ENCODE peak calls at places on chromosomes 16 and 17, in five cellular contexts. F is colonic mucosa, K is IMR-90, D is heart left ventricle, A is left lung. O is an unnamed sample. For H3K9me3, the result is how much of the 10 kb centered on the place peaks cover.

GRCh38 chr16:31361201-31362110 is 6.5 kb downstream of the ITGAX start:
- DNase-seq in A (no peak), F (no peak), K (no peak), D (peak), O (no peak)

GRCh38 chr17:46001390-46002310 is 2.6 kb downstream of the STH start:
- DNase-seq in A (no peak), F (no peak), K (no peak), D (no peak), O (no peak)

GRCh38 chr17:4938670-4939553 is 934 bp downstream of the SLC25A11 start:
- DNase-seq in F (no peak), D (no peak), K (no peak), A (peak), O (no peak)

GRCh38 chr16:58652741-58653140 is 23.1 kb upstream of the CNOT1 start:
- DNase-seq in D (peak), F (no peak), A (no peak), K (peak), O (no peak)

GRCh38 chr16:3054965-3055733 is 8.8 kb downstream of the MMP25 start:
- DNase-seq in F (no peak), K (no peak), D (no peak), A (no peak), O (no peak)

GRCh38 chr17:82698974-82699442 is 510 bp upstream of the RAB40B start:
- DNase-seq in A (no peak), K (no peak), F (no peak), D (no peak), O (no peak)

GRCh38 chr17:14061666-14062560 is 7.4 kb upstream of the COX10 start:
- DNase-seq in F (no peak), K (peak), A (no peak), D (peak), O (no peak)

GRCh38 chr17:56910509-56911235 is 3.2 kb downstream of the TRIM25 start:
- DNase-seq in A (no peak), F (no peak), K (no peak), D (no peak), O (no peak)

GRCh38 chr17:69967910-69968411 is 107.1 kb upstream of the KCNJ16 start:
- DNase-seq in F (no peak), D (no peak), A (no peak), K (peak), O (no peak)

GRCh38 chr17:71975331-71975801 is 145.5 kb upstream of the SOX9 start:
- DNase-seq in D (peak), A (no peak), F (peak), K (peak), O (no peak)

GRCh38 chr16:20734056-20734455 is 7.6 kb downstream of the THUMPD1 start:
- DNase-seq in F (no peak), K (no peak), A (no peak), D (no peak), O (no peak)

GRCh38 chr16:66525396-66526180 is 24.3 kb downstream of the TK2 start:
- DNase-seq in D (no peak), A (no peak), F (no peak), K (no peak), O (no peak)

GRCh38 chr16:58462499-58462996 is 37.4 kb upstream of the NDRG4 start:
- DNase-seq in F (no peak), A (no peak), K (no peak), D (no peak), O (no peak)

GRCh38 chr17:42937712-42938596 is 26.3 kb downstream of the AARSD1 start:
- DNase-seq in F (peak), D (peak), A (no peak), K (peak), O (no peak)

GRCh38 chr16:56970934-56971767 is 9.4 kb downstream of the CETP start:
- DNase-seq in A (no peak), K (peak), F (no peak), D (no peak), O (peak)

GRCh38 chr16:71339481-71340171 is 18.9 kb upstream of the CALB2 start:
- DNase-seq in D (no peak), K (no peak), A (no peak), F (no peak), O (no peak)

GRCh38 chr17:5592382-5592781 is 8.1 kb upstream of the NLRP1 start:
- DNase-seq in K (peak), F (no peak), D (no peak), A (no peak), O (no peak)

GRCh38 chr17:7580631-7581554 is 1.5 kb downstream of the CD68 start:
- DNase-seq in A (no peak), K (no peak), D (no peak), F (no peak), O (no peak)

GRCh38 chr17:7577327-7578199 is 1.9 kb upstream of the CD68 start:
- DNase-seq in D (no peak), A (no peak), F (no peak), K (no peak), O (no peak)

GRCh38 chr17:7576432-7576937 is 3.0 kb upstream of the CD68 start:
- DNase-seq in F (no peak), A (no peak), D (no peak), K (no peak), O (no peak)

GRCh38 chr17:7579839-7580630 is 597 bp downstream of the CD68 start:
- DNase-seq in F (no peak), A (no peak), D (no peak), K (no peak), O (no peak)

GRCh38 chr17:7579001-7579838 is at the start of gene CD68:
- DNase-seq in K (peak), A (no peak), F (peak), D (peak), O (peak)
- H3K4me3 ChIP-seq in K (peak), A (peak), F (peak), D (no peak), O (no peak)

GRCh38 chr16:11497851-11498289 is 88.8 kb downstream of the LITAF start:
- DNase-seq in D (no peak), K (peak), F (no peak), A (no peak), O (no peak)
- H3K9me3 ChIP-seq in D (under half), K (under half), F (under half), A (under half), O (under half)

DNA sequence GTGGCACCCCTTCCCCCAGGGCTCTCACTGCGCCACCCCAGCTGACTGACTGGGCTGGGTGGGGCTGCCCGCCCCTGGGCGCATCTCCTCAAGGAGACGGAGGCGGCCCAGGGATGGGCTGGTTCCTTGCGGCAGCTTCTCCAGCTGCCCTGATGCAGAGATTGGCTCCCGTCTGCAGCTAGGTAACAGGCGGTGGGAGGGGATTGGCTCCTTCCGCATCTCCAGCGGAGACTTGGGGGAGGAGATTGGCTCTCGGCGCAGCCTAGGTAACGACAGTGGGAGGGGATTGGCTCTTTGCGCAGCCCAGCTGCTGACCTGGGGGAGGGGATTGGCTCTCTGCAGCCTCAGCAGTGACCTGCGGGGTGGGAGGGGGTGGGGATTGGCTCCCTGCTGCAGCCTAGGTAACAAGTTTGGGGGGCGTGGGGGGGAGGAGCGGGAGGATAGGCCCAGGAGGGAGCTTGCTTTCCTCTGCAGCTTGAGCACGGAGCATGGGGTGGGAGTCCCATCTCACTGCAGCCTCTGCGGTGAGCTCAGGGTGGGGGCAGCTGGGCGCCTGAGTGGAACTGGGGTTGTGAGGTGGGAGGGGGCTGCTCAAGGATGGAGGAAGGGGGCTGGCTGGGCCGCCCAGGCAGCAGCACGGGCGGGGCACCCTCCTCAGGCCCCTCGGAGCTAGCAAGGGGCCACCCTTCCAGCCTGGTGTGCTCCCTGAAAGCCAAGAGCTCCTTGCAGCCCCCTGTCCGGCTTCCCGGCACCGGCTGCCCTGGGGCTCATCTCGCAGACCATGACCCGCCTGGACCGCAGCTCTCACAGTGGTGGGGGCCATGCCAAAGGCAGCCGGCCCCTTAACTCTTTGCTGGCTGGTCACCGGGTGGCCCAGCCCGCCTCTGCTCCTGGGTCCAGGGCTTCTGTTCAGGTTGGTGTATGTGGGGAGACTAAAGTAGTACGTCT is 6.4 kb downstream of the NFE2L1 start:
- DNase-seq in D (peak), F (peak), K (peak), A (peak), O (no peak)
- H3K27ac ChIP-seq in D (peak), F (no peak), K (peak), A (peak), O (no peak)

GRCh38 chr17:65515512-65515911 is 45.9 kb downstream of the AXIN2 start:
- DNase-seq in K (no peak), F (no peak), A (no peak), D (no peak), O (no peak)
- H3K4me3 ChIP-seq in K (no peak), F (no peak), A (no peak), D (no peak), O (no peak)

GRCh38 chr17:40765657-40766056 is 6.3 kb downstream of the KRT26 start:
- DNase-seq in K (no peak), D (no peak), A (no peak), F (no peak), O (no peak)

GRCh38 chr17:40755231-40755630 is at the start of gene KRT25:
- DNase-seq in A (no peak), D (no peak), K (no peak), F (no peak), O (no peak)

GRCh38 chr17:40763752-40764151 is 8.2 kb downstream of the KRT26 start:
- DNase-seq in K (no peak), F (no peak), A (no peak), D (no peak), O (no peak)

GRCh38 chr17:40760105-40761016 is 5.2 kb upstream of the KRT25 start:
- DNase-seq in D (no peak), F (no peak), K (no peak), A (no peak), O (no peak)
- H3K9me3 ChIP-seq in D (under half), F (under half), K (under half), A (half or more), O (under half)

DNA sequence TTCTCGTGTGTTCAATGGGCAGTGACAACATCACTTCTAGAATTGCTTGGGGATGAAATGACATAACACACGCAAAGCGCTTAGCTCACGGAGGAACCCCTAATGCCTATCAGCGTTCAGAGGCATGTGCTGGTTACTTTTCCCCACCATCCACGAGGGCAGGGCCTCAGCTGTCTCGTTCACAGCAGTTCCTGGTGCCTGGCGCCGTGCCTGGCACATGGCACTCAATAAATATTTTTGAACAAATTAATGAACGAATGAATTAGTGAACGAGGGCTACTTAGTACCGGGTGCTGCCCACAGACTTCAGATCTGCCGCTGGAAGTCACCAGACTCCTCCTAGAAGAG is 14.1 kb upstream of the CIBAR2 start:
- DNase-seq in F (no peak), K (no peak), A (no peak), D (no peak), O (no peak)
- H3K27ac ChIP-seq in F (no peak), K (peak), A (no peak), D (peak), O (no peak)

DNA sequence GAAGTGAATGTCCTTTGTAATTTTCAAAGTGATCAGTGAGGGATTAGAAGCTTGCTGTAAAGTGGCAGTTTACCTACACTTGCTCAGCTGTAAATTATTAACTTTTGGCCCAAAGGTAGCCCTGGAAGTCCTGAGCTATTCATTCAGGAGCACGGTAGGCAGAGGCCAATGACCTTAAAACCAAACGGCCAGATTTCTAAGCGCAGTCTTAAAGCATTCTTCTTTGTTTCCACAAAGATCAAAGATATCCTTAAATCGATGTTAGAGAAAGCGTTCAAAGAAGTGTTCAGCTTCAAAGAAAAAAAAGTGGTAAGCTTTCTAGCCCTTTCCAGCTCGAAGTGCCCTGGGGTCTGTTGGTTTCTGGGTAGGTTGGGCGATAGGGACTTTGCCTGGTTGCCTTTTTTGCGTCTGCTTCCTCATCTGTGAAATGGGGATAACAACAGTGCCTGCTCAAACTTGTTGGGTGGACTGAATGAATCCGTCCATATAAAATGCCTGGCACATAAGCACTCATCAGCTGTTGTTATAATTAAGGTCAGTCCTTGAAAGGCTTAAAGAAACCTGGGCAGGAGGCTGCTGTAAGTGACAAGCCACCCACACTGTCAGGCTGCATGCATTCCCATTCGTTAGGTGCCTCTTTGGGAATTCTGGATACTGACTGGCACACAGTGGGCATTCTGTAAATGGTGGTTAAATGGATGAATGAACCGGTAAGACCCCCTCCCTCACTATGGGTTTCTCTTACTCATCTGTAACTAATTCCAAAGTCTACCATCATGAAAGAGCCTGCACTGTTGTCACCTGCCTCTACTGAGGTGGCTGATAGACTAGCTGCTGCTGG is 113.2 kb downstream of the PRKCA start:
- DNase-seq in D (no peak), K (no peak), F (peak), A (no peak), O (no peak)
- H3K4me3 ChIP-seq in D (no peak), K (no peak), F (no peak), A (no peak), O (no peak)

O was measured in effector memory CD4-positive, alpha-beta T cell.